ENCODE peak calls at places on chromosomes 1 and 21, in four cellular contexts. V is HuH-7.5; M is activated T-cell treated with anti-CD3 and anti-CD28 coated beads, Interleukin-2, amount 50 U/mL, for 72 hours; B is lower leg skin. C is an unnamed sample.

GRCh38 chr1:29631361-29631760 is 395.0 kb downstream of the PTPRU start:
- DNase-seq in B (no peak), M (no peak), V (no peak), C (no peak)

GRCh38 chr1:180953791-180954721 is 41.4 kb downstream of the KIAA1614 start:
- DNase-seq in B (peak), M (peak), V (peak), C (no peak)

GRCh38 chr1:34711469-34711868 is 43.4 kb upstream of the GJB5 start:
- DNase-seq in M (no peak), B (no peak), V (no peak), C (no peak)

GRCh38 chr21:33949516-33950424 is 34.2 kb upstream of the ATP5PO start:
- DNase-seq in V (no peak), M (peak), B (no peak), C (no peak)

GRCh38 chr1:47438321-47439150 is 692 bp downstream of the FOXD2 start:
- DNase-seq in M (peak), B (peak), V (no peak), C (no peak)

GRCh38 chr1:181646723-181647122 is 163.4 kb downstream of the CACNA1E start:
- DNase-seq in V (no peak), M (no peak), B (no peak), C (no peak)

GRCh38 chr1:109298666-109299086 is 8.1 kb downstream of the MYBPHL start:
- DNase-seq in B (no peak), V (peak), M (no peak), C (no peak)

GRCh38 chr1:59674605-59675004 is 140.1 kb upstream of the HOOK1 start:
- DNase-seq in M (no peak), B (no peak), V (no peak), C (no peak)

GRCh38 chr1:86758570-86758969 is 54.2 kb downstream of the SH3GLB1 start:
- DNase-seq in M (no peak), V (peak), B (no peak), C (no peak)

C was measured in cardiac muscle cell.